ENCODE peak calls at places on chromosomes 11 and 22, in nine cellular contexts. T, N, C, U, F, Z, Y, K and A are unnamed samples.

GRCh38 chr11:124812876-124813275 is 12.7 kb upstream of the MSANTD2 start:
- DNase-seq in K (no peak), C (no peak), T (no peak), U (no peak), N (no peak), Y (no peak), Z (no peak), F (no peak), A (no peak)

GRCh38 chr11:126339866-126340434 is 15.5 kb upstream of the ST3GAL4 start:
- DNase-seq in C (no peak), T (no peak), U (no peak), N (no peak), Y (no peak), Z (no peak), F (no peak), K (no peak), A (no peak)

GRCh38 chr11:335779-336665 is 15.4 kb upstream of the IFITM3 start:
- DNase-seq in Z (no peak), N (no peak), U (no peak), K (peak; percentile 38), C (no peak), Y (no peak), F (no peak), T (no peak), A (no peak)

GRCh38 chr11:72091292-72091691 is 10.6 kb downstream of the LRRC51 start:
- DNase-seq in Y (peak; percentile 46), U (peak; percentile 64), N (peak; percentile 65), C (peak; percentile 56), K (peak; percentile 82), Z (peak; percentile 62), F (no peak), T (peak; percentile 57), A (peak; percentile 49)

GRCh38 chr22:30457964-30458363 is 13.9 kb downstream of the SEC14L3 start:
- DNase-seq in T (no peak), U (no peak), Z (no peak), N (no peak), K (no peak), Y (peak; percentile 16), F (no peak), C (no peak), A (no peak)

GRCh38 chr11:60125962-60126585 is 37.6 kb downstream of the MS4A2 start:
- DNase-seq in Y (no peak), K (no peak), F (no peak), C (no peak), Z (no peak), N (no peak), T (no peak), U (no peak), A (no peak)

GRCh38 chr11:33696931-33697638 is 3.5 kb downstream of the C11orf91 start:
- DNase-seq in F (no peak), Z (no peak), U (no peak), N (no peak), K (no peak), T (no peak), Y (no peak), C (no peak), A (no peak)

GRCh38 chr22:36223504-36223903 is 15.8 kb downstream of the APOL2 start:
- DNase-seq in Y (no peak), T (no peak), C (no peak), K (no peak), F (peak; percentile 74), Z (no peak), U (no peak), N (no peak), A (no peak)

GRCh38 chr22:25051073-25051472 is 98.6 kb downstream of the KIAA1671 start:
- DNase-seq in Y (no peak), T (no peak), F (no peak), K (no peak), U (no peak), N (no peak), C (no peak), Z (no peak), A (no peak)

GRCh38 chr11:61347916-61348461 is 13.7 kb downstream of the CYB561A3 start:
- DNase-seq in C (no peak), U (no peak), Y (peak; percentile 31), Z (no peak), T (no peak), K (no peak), N (no peak), F (no peak), A (no peak)

GRCh38 chr22:50608996-50609395 is 8.4 kb downstream of the MAPK8IP2 start:
- DNase-seq in Y (no peak), T (no peak), Z (no peak), U (no peak), F (no peak), N (no peak), C (no peak), K (no peak), A (no peak)

GRCh38 chr11:17768547-17768946 is 34.0 kb downstream of the KCNC1 start:
- DNase-seq in N (no peak), T (no peak), Y (no peak), C (no peak), U (no peak), Z (no peak), F (no peak), K (no peak), A (no peak)

GRCh38 chr11:8386134-8386864 is 122.6 kb upstream of the LMO1 start:
- DNase-seq in Z (no peak), U (no peak), N (no peak), F (no peak), Y (no peak), C (no peak), K (no peak), T (no peak), A (no peak)

GRCh38 chr11:48095779-48096470 is 115.6 kb downstream of the PTPRJ start:
- DNase-seq in U (no peak), F (no peak), T (no peak), Z (no peak), N (no peak), K (no peak), C (no peak), Y (no peak), A (no peak)

GRCh38 chr11:15157181-15157580 is 42.5 kb downstream of the INSC start:
- DNase-seq in Z (no peak), F (no peak), K (no peak), T (no peak), U (no peak), Y (peak; percentile 76), C (no peak), N (no peak), A (no peak)